ENCODE peak calls at places on chromosomes 5 and 9, in seven cellular contexts. W is SK-N-MC, H is endothelial cell of umbilical vein, K is sigmoid colon, R is spleen, Y is SK-N-SH, S is H1. G is an unnamed sample.

GRCh38 chr5:87340716-87341115 is 72.0 kb downstream of the CCNH start:
- DNase-seq in W (no peak), H (peak; percentile 41), K (no peak), R (no peak), Y (peak; percentile 7), S (no peak), G (no peak)

GRCh38 chr5:9316733-9317132 is 229.1 kb downstream of the SEMA5A start:
- DNase-seq in W (no peak), H (no peak), K (no peak), R (no peak), Y (no peak), S (no peak), G (no peak)

GRCh38 chr9:97600531-97601227 is 32.5 kb downstream of the TSTD2 start:
- DNase-seq in W (no peak), H (no peak), K (no peak), R (no peak), Y (no peak), S (no peak), G (no peak)

GRCh38 chr5:172858990-172859811 is 25.1 kb downstream of the ERGIC1 start:
- DNase-seq in W (no peak), H (peak; percentile 96), K (peak; percentile 90), R (no peak), Y (no peak), S (no peak), G (peak; percentile 73)

GRCh38 chr5:138983984-138984383 is 108.8 kb upstream of the LRRTM2 start:
- DNase-seq in W (no peak), H (no peak), K (no peak), R (no peak), Y (no peak), S (no peak), G (no peak)

GRCh38 chr9:22136446-22137140 is 127.5 kb upstream of the CDKN2B start:
- DNase-seq in W (no peak), H (no peak), K (no peak), R (no peak), Y (no peak), S (no peak), G (no peak)

GRCh38 chr5:851553-851952 is 767 bp upstream of the ZDHHC11 start:
- DNase-seq in W (no peak), H (no peak), K (peak; percentile 40), R (no peak), Y (no peak), S (no peak), G (no peak)

GRCh38 chr9:133463864-133464615 is 4.3 kb downstream of the CACFD1 start:
- DNase-seq in W (no peak), H (no peak), K (no peak), R (no peak), Y (no peak), S (no peak), G (no peak)

GRCh38 chr5:139043127-139043905 is 154.9 kb downstream of the SIL1 start:
- DNase-seq in W (no peak), H (no peak), K (no peak), R (no peak), Y (no peak), S (no peak), G (no peak)

GRCh38 chr9:111957856-111958631 is 61.4 kb downstream of the UGCG start:
- DNase-seq in W (peak; percentile 69), H (peak; percentile 96), K (no peak), R (no peak), Y (no peak), S (no peak), G (no peak)

GRCh38 chr5:134579284-134579771 is 53.3 kb downstream of the SAR1B start:
- DNase-seq in W (no peak), H (no peak), K (peak; percentile 48), R (no peak), Y (no peak), S (no peak), G (no peak)

GRCh38 chr5:33310471-33310870 is 130.3 kb upstream of the TARS1 start:
- DNase-seq in W (no peak), H (no peak), K (no peak), R (no peak), Y (no peak), S (no peak), G (no peak)

GRCh38 chr5:57986746-57987145 is 473.1 kb downstream of the PLK2 start:
- DNase-seq in W (no peak), H (no peak), K (no peak), R (no peak), Y (no peak), S (no peak), G (no peak)

GRCh38 chr5:89095341-89095740 is 212.4 kb upstream of the MEF2C start:
- DNase-seq in W (no peak), H (no peak), K (no peak), R (no peak), Y (no peak), S (no peak), G (no peak)

GRCh38 chr5:14339467-14339866 is 196.3 kb downstream of the TRIO start:
- DNase-seq in W (no peak), H (no peak), K (no peak), R (no peak), Y (no peak), S (no peak), G (no peak)

GRCh38 chr5:35003018-35003957 is 44.5 kb downstream of the AGXT2 start:
- DNase-seq in W (no peak), H (peak; percentile 55), K (no peak), R (no peak), Y (peak; percentile 69), S (no peak), G (peak; percentile 59)

GRCh38 chr9:21506910-21507795 is 25.0 kb upstream of the IFNE start:
- DNase-seq in W (peak; percentile 77), H (peak; percentile 79), K (no peak), R (no peak), Y (no peak), S (no peak), G (no peak)

GRCh38 chr5:140877262-140877581 is 2.1 kb downstream of the PCDHA12 start:
- DNase-seq in W (no peak), H (no peak), K (no peak), R (peak; percentile 70), Y (no peak), S (no peak), G (no peak)

GRCh38 chr5:156505101-156505500 is 178.1 kb downstream of the SGCD start:
- DNase-seq in W (no peak), H (no peak), K (no peak), R (no peak), Y (no peak), S (no peak), G (no peak)

GRCh38 chr5:156498226-156498965 is 171.4 kb downstream of the SGCD start:
- DNase-seq in W (no peak), H (no peak), K (no peak), R (no peak), Y (no peak), S (no peak), G (no peak)

GRCh38 chr5:156497816-156498215 is 170.9 kb downstream of the SGCD start:
- DNase-seq in W (no peak), H (no peak), K (no peak), R (no peak), Y (peak; percentile 49), S (no peak), G (no peak)

DNA sequence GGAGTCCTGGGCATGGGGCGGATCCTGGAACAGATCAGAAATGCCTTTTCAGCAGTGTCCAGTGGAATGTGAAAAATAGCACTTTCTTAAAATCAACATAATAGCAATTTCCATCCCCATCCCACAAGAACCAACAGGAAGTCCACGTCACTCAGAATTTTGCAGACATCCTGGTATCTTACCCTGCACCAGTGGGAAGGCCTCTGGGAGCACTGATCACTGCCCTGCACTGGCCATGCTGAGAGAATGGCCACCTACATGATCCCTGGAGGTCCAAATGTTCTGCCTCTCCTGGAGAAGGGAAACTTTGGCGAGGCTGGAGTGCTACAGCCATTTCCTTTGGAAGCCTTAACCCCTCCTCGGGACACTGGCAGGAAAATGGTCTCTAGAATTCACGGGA is 173.8 kb downstream of the SGCD start:
- DNase-seq in W (no peak), H (no peak), K (no peak), R (no peak), Y (no peak), S (no peak), G (no peak)
- H3K27ac ChIP-seq in W (no peak overlapping the region), H (no peak overlapping the region), K (no peak overlapping the region), R (no peak overlapping the region), Y (no peak overlapping the region), S (no peak overlapping the region), G (no peak overlapping the region)

DNA sequence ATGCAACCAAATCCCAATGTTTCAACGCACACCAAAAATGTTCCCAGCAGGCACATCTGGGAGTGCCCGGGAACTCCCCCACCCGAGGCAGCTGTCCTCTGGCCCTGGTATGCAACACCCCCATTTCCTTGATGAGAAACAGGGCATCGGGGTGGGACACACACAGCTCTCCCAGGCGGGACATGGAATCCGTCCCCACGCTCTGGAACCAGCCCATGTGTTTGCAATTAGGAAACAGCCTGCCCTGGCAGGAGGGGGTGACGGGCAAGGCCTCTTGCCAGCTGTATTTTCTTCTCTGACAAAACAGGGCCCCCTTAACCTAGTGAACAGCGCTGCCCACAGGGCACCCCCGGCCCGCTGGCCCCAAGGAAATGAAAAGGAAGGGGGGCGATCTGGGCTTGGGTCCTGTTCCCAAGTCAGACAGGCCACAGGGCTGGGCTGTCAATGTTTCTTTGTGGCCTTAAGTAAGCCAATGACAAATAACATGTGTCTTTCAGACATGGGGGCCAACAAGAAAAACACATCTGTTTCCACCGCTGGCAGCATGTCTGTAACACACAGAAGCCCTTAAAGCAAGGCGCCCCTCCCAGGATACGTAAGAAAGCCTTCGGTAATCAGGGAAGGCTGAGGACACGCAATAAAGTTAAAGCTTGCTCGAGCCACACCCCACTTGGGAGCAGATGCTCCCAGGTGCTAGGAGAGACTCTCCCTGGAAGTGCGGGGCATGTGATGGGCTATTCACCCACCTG is 125.3 kb downstream of the ROR2 start:
- DNase-seq in W (no peak), H (no peak), K (peak; percentile 85), R (peak; percentile 73), Y (peak; percentile 88), S (no peak), G (no peak)
- TF ChIP-seq POLR2AphosphoS5 in W (no peak), H (no peak), K (peak; percentile 65), R (peak; percentile 64), Y (no peak), S (no peak), G (no peak)

GRCh38 chr5:177362102-177362868 is 4.6 kb downstream of the RGS14 start:
- DNase-seq in W (no peak), H (no peak), K (no peak), R (no peak), Y (no peak), S (no peak), G (peak; percentile 40)
- H3K4me3 ChIP-seq in W (peak overlapping the region; percentile 74), H (no peak overlapping the region), K (peak overlapping the region; percentile 52), R (peak overlapping the region; percentile 76), Y (no peak overlapping the region), S (peak overlapping the region; percentile 43), G (peak overlapping the region; percentile 51)

GRCh38 chr9:726005-726404 is 115.5 kb upstream of the DMRT1 start:
- DNase-seq in W (no peak), H (no peak), K (peak; percentile 37), R (no peak), Y (no peak), S (no peak), G (no peak)

GRCh38 chr9:723308-723707 is 118.2 kb upstream of the DMRT1 start:
- DNase-seq in W (no peak), H (no peak), K (no peak), R (no peak), Y (no peak), S (no peak), G (no peak)

GRCh38 chr9:728535-728934 is 113.0 kb upstream of the DMRT1 start:
- DNase-seq in W (no peak), H (no peak), K (no peak), R (no peak), Y (no peak), S (no peak), G (no peak)

GRCh38 chr9:731474-731873 is 110.0 kb upstream of the DMRT1 start:
- DNase-seq in W (no peak), H (no peak), K (no peak), R (no peak), Y (no peak), S (no peak), G (no peak)

GRCh38 chr9:727767-728166 is 113.7 kb upstream of the DMRT1 start:
- DNase-seq in W (no peak), H (no peak), K (no peak), R (no peak), Y (no peak), S (no peak), G (no peak)
- H3K27ac ChIP-seq in W (no peak overlapping the region), H (no peak overlapping the region), K (no peak overlapping the region), R (no peak overlapping the region), Y (no peak overlapping the region), S (peak overlapping the region; percentile 46), G (peak overlapping the region; percentile 13)

G was measured in stomach.